ENCODE peak calls at places on chromosomes 7 and 10, in five cellular contexts. B, F, N, U and G are unnamed samples.

GRCh38 chr10:120948889-120949382 is 97.8 kb downstream of the WDR11 start:
- DNase-seq in B (no peak), F (peak; percentile 73), N (peak; percentile 71), U (peak; percentile 92), G (peak; percentile 92)

GRCh38 chr10:75978213-75978612 is 546.8 kb downstream of the LRMDA start:
- DNase-seq in B (no peak), F (no peak), N (no peak), U (peak; percentile 17), G (no peak)

GRCh38 chr10:50853557-50853956 is 31.9 kb downstream of the A1CF start:
- DNase-seq in B (no peak), F (no peak), N (no peak), U (no peak), G (no peak)

GRCh38 chr7:106180721-106181120 is 68.6 kb upstream of the SYPL1 start:
- DNase-seq in B (no peak), F (no peak), N (no peak), U (no peak), G (no peak)

GRCh38 chr10:89390875-89391576 is 1.4 kb upstream of the IFIT1 start:
- DNase-seq in B (no peak), F (no peak), N (no peak), U (no peak), G (no peak)

GRCh38 chr7:155405399-155406318 is 52.3 kb upstream of the EN2 start:
- DNase-seq in B (peak; percentile 41), F (peak; percentile 33), N (no peak), U (peak; percentile 32), G (peak; percentile 15)

GRCh38 chr10:79159785-79160184 is 91.0 kb downstream of the ZMIZ1 start:
- DNase-seq in B (no peak), F (peak; percentile 77), N (no peak), U (no peak), G (peak; percentile 91)

GRCh38 chr7:45985902-45986301 is 64.8 kb upstream of the IGFBP3 start:
- DNase-seq in B (no peak), F (no peak), N (no peak), U (no peak), G (no peak)

GRCh38 chr7:159227433-159227832 is 82.8 kb upstream of the VIPR2 start:
- DNase-seq in B (no peak), F (no peak), N (no peak), U (no peak), G (no peak)

GRCh38 chr10:117221156-117221711 is 19.7 kb upstream of the SLC18A2 start:
- DNase-seq in B (peak; percentile 97), F (peak; percentile 20), N (no peak), U (peak; percentile 50), G (no peak)

GRCh38 chr7:111866787-111867186 is 304.5 kb upstream of the IMMP2L start:
- DNase-seq in B (no peak), F (no peak), N (no peak), U (no peak), G (no peak)

GRCh38 chr10:18567343-18567856 is 84.0 kb downstream of the NSUN6 start:
- DNase-seq in B (no peak), F (no peak), N (no peak), U (no peak), G (no peak)

GRCh38 chr10:50577681-50578350 is 45.9 kb downstream of the SGMS1 start:
- DNase-seq in B (no peak), F (no peak), N (peak; percentile 62), U (no peak), G (peak; percentile 61)

GRCh38 chr10:70954777-70955176 is 66.4 kb upstream of the PCBD1 start:
- DNase-seq in B (no peak), F (peak; percentile 10), N (no peak), U (no peak), G (no peak)

GRCh38 chr10:4501306-4501705 is 324.7 kb upstream of the AKR1E2 start:
- DNase-seq in B (no peak), F (no peak), N (no peak), U (no peak), G (no peak)

GRCh38 chr10:74432841-74433594 is 282.0 kb downstream of the ADK start:
- DNase-seq in B (no peak), F (no peak), N (no peak), U (no peak), G (no peak)

GRCh38 chr7:78939669-78940068 is 513.8 kb downstream of the MAGI2 start:
- DNase-seq in B (no peak), F (no peak), N (no peak), U (no peak), G (no peak)

GRCh38 chr7:28078036-28078901 is 102.3 kb downstream of the JAZF1 start:
- DNase-seq in B (peak; percentile 37), F (no peak), N (peak; percentile 41), U (peak; percentile 45), G (peak; percentile 51)

GRCh38 chr7:95376632-95377380 is 19.4 kb downstream of the PON3 start:
- DNase-seq in B (no peak), F (no peak), N (no peak), U (peak; percentile 16), G (no peak)

GRCh38 chr7:104903781-104904180 is 110.2 kb upstream of the KMT2E start:
- DNase-seq in B (no peak), F (no peak), N (no peak), U (no peak), G (no peak)

GRCh38 chr7:30113144-30113543 is 21.6 kb upstream of the MTURN start:
- DNase-seq in B (no peak), F (no peak), N (no peak), U (no peak), G (no peak)

GRCh38 chr7:26078437-26079362 is 73.3 kb upstream of the NFE2L3 start:
- DNase-seq in B (peak; percentile 78), F (peak; percentile 66), N (peak; percentile 65), U (peak; percentile 93), G (peak; percentile 56)
- H3K4me3 ChIP-seq in B (peak overlapping the region; percentile 34), F (no peak overlapping the region), N (no peak overlapping the region), U (peak overlapping the region; percentile 1), G (no peak overlapping the region)

GRCh38 chr10:69090687-69091450 is 3.0 kb downstream of the SRGN start:
- DNase-seq in B (no peak), F (no peak), N (no peak), U (no peak), G (no peak)

GRCh38 chr10:69087600-69088470 is at the start of gene SRGN:
- DNase-seq in B (peak; percentile 46), F (peak; percentile 58), N (peak; percentile 70), U (no peak), G (peak; percentile 81)

GRCh38 chr10:69088801-69089501 is 1.0 kb downstream of the SRGN start:
- DNase-seq in B (peak; percentile 42), F (no peak), N (no peak), U (no peak), G (no peak)

GRCh38 chr10:69088471-69088769 is 517 bp downstream of the SRGN start:
- DNase-seq in B (no peak), F (no peak), N (no peak), U (no peak), G (no peak)

DNA sequence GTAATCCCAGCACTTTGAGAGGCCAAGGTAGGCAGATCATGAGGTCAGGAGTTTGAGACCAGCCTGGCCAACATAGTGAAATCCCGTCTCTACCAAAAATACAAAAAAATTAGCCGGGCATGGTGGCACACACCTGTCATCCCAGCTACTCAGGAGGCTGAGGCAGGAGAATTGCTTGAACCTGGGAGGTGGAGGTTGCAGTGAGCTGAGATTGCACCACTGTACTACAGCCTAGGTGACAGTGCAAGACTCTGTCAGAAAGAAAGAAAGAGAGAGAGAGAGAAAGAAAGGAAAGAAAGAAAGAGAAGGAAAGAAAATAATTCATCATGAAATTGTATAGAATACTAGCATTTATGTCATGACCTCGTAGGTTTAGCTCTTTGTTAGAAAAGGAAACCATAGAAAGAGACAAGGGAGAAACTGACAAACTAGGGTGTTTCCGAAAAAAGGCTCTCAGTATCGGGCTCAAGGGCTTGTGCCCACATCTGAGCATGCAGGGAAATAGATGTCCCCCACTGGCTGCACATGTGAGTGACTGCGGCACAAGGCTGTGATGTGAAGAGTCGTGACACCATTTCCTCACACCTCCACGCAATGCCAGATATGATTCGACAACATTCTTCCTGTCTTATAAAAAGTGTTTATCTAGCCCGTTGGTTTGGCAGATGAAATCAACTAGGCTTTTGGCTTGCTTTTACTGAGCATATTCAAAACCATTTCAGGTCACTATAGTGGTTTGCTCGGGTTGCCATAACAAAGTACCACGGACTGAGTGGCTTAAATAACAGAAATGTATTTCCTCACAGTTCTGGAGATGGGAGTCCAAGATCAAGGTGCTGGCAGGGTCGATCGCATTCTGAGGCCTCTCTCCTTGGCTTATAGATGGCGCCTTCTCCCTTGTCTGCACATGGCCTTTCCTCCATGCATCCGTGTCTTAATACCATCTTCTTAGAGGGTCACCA is 2.0 kb downstream of the SRGN start:
- DNase-seq in B (no peak), F (no peak), N (peak; percentile 51), U (no peak), G (no peak)
- H3K4me1 ChIP-seq in B (peaks cover 5% of the 10 kb centered on the region), F (peaks cover 5% of the 10 kb centered on the region), N (peaks cover 22% of the 10 kb centered on the region), U (peaks cover 12% of the 10 kb centered on the region), G (peaks cover 8% of the 10 kb centered on the region)

GRCh38 chr10:132666733-132667612 is 119.0 kb downstream of the NKX6-2 start:
- DNase-seq in B (peak; percentile 31), F (peak; percentile 24), N (no peak), U (peak; percentile 29), G (no peak)

GRCh38 chr10:132665946-132666732 is 119.8 kb downstream of the NKX6-2 start:
- DNase-seq in B (peak; percentile 82), F (no peak), N (no peak), U (no peak), G (no peak)

GRCh38 chr10:132669208-132669861 is 116.6 kb downstream of the NKX6-2 start:
- DNase-seq in B (no peak), F (peak; percentile 33), N (no peak), U (no peak), G (no peak)

GRCh38 chr10:132670546-132670945 is 115.4 kb downstream of the NKX6-2 start:
- DNase-seq in B (no peak), F (peak; percentile 8), N (no peak), U (no peak), G (no peak)

GRCh38 chr10:132667613-132668394 is 118.1 kb downstream of the NKX6-2 start:
- DNase-seq in B (peak; percentile 21), F (peak; percentile 19), N (no peak), U (no peak), G (no peak)
- H3K27ac ChIP-seq in B (peak overlapping the region; percentile 84), F (no peak overlapping the region), N (no peak overlapping the region), U (no peak overlapping the region), G (no peak overlapping the region)

GRCh38 chr10:84140036-84140379 is 699 bp downstream of the GHITM start:
- DNase-seq in B (no peak), F (peak; percentile 53), N (no peak), U (peak; percentile 15), G (peak; percentile 31)

GRCh38 chr10:84135836-84136235 is 3.5 kb upstream of the GHITM start:
- DNase-seq in B (no peak), F (no peak), N (no peak), U (no peak), G (no peak)

GRCh38 chr10:84139126-84140035 is at the start of gene GHITM:
- DNase-seq in B (peak; percentile 76), F (peak; percentile 100), N (peak; percentile 99), U (peak; percentile 98), G (peak; percentile 99)

DNA sequence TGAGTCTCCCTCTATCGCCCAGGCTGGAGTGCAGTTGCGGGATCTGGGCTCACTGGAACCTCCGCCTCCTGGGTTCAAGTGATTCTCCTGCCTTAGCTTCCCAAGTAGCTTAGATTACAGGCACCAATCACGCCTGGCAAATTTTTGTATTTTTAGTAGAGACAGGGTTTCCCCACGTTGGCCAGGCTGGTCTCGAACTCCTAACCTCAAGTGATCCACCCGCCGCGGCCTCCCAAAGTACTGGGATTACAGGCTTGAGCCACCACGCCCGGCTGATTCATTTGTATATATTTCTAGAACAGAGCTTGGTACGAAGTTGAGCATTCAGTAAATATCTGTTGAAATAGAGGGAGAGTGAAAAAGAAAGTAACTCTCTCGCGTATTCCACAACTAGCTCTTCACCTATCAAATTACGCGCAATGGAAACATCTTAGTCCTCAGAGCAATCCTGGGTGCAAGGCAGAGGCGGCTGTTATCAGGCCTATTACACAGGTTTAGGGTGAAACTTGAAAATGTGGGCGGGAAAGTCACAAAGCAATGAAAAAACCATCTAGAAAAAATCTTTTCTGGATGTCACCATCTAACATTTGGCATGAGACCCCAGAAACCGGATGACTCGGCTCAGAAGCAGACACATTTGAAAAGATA is 707 bp upstream of the GHITM start:
- DNase-seq in B (peak; percentile 39), F (peak; percentile 57), N (peak; percentile 48), U (no peak), G (peak; percentile 63)
- H3K4me3 ChIP-seq in B (peak overlapping the region; percentile 56), F (peak overlapping the region; percentile 97), N (peak overlapping the region; percentile 81), U (peak overlapping the region; percentile 83), G (peak overlapping the region; percentile 66)